ENCODE peak calls at places on chromosomes 5 and 9, in nine cellular contexts. S is GDM1; D is GM06990; M is brain microvascular endothelial cell; U is mesenteric fat pad; H is ELF-1; B is choroid plexus epithelial cell; W is stimulated activated CD8-positive, alpha-beta memory T cell treated with anti-CD3 and anti-CD28 coated beads, Interleukin-15, amount 100 ng/mL, for 1 hour; A is endodermal cell. N is an unnamed sample.

GRCh38 chr9:34491596-34491995 is 31.2 kb downstream of the ENHO start:
- DNase-seq in A (peak), H (no peak), W (no peak), U (peak), M (no peak), S (no peak), D (no peak), B (no peak), N (no peak)

GRCh38 chr5:165559645-165560044 is 2054.2 kb downstream of the MAT2B start:
- DNase-seq in M (no peak), S (peak), H (peak), W (no peak), B (no peak), A (no peak), U (no peak), D (no peak), N (peak)

GRCh38 chr5:140982083-140982716 is 15.9 kb downstream of the PCDHAC2 start:
- DNase-seq in D (no peak), U (no peak), W (no peak), B (no peak), A (no peak), S (no peak), M (no peak), H (no peak), N (no peak)

GRCh38 chr5:10789021-10789420 is 28.0 kb upstream of the DAP start:
- DNase-seq in M (peak), B (peak), U (no peak), H (no peak), A (no peak), S (no peak), D (no peak), W (no peak), N (no peak)

GRCh38 chr5:155605898-155606297 is 592.3 kb downstream of the KIF4B start:
- DNase-seq in M (no peak), B (no peak), D (no peak), A (no peak), S (no peak), H (no peak), U (no peak), W (no peak), N (no peak)

GRCh38 chr5:153523196-153523595 is 32.7 kb downstream of the GRIA1 start:
- DNase-seq in S (no peak), A (no peak), B (peak), M (peak), W (no peak), D (no peak), H (no peak), U (no peak), N (no peak)

GRCh38 chr5:140575309-140575708 is 10.7 kb downstream of the SLC35A4 start:
- DNase-seq in M (peak), D (no peak), H (peak), A (peak), W (no peak), S (no peak), U (no peak), B (peak), N (peak)

GRCh38 chr5:179839328-179840256 is 18.9 kb downstream of the SQSTM1 start:
- DNase-seq in D (no peak), U (no peak), S (no peak), H (no peak), A (no peak), B (peak), W (no peak), M (no peak), N (no peak)

GRCh38 chr9:110532908-110533665 is 46.5 kb downstream of the SVEP1 start:
- DNase-seq in S (no peak), D (no peak), H (no peak), W (no peak), B (no peak), A (no peak), M (no peak), U (no peak), N (no peak)

GRCh38 chr5:161676109-161676508 is 9.4 kb upstream of the GABRA6 start:
- DNase-seq in S (peak), H (peak), M (no peak), D (no peak), W (no peak), U (no peak), A (peak), B (no peak), N (peak)

GRCh38 chr9:104826911-104827310 is 63.0 kb downstream of the NIPSNAP3B start:
- DNase-seq in W (no peak), A (peak), B (no peak), U (no peak), M (no peak), D (no peak), S (no peak), H (no peak), N (no peak)

GRCh38 chr5:5017827-5018559 is 122.1 kb upstream of the ADAMTS16 start:
- DNase-seq in M (peak), S (no peak), D (no peak), H (no peak), U (no peak), A (no peak), W (no peak), B (no peak), N (no peak)

GRCh38 chr9:36802171-36802920 is 229.7 kb downstream of the MELK start:
- DNase-seq in H (peak), W (no peak), A (no peak), S (no peak), D (no peak), B (peak), M (peak), U (peak), N (no peak)

GRCh38 chr5:78275998-78276543 is 18.4 kb downstream of the AP3B1 start:
- DNase-seq in M (peak), W (no peak), A (no peak), S (no peak), D (no peak), U (no peak), H (no peak), B (no peak), N (no peak)

GRCh38 chr5:115419794-115420585 is 123.5 kb upstream of the CCDC112 start:
- DNase-seq in M (peak), U (no peak), W (no peak), H (peak), S (no peak), A (no peak), B (peak), D (no peak), N (no peak)

GRCh38 chr9:117414220-117414905 is 494 bp downstream of the ASTN2 start:
- DNase-seq in H (peak), W (no peak), D (peak), U (no peak), A (peak), M (peak), B (peak), S (no peak), N (no peak)

N was measured in KBM-7.